ENCODE peak calls at places on chromosomes 16 and 17, in ten cellular contexts. L, G, R, O, B, T, Y, U, N and E are unnamed samples. For H3K27me3, the result is how much of the 10 kb centered on the place peaks cover.

GRCh38 chr16:66390346-66391108 is 24.0 kb downstream of the CDH5 start:
- DNase-seq in G (no peak), O (no peak), U (no peak), B (no peak), L (no peak), Y (no peak), N (no peak), R (peak), T (no peak), E (no peak)

GRCh38 chr16:84730406-84731106 is 30.8 kb downstream of the USP10 start:
- DNase-seq in N (peak), T (no peak), R (peak), U (no peak), O (peak), L (peak), B (peak), G (peak), Y (peak), E (no peak)

GRCh38 chr17:39648876-39649430 is 12.0 kb downstream of the STARD3 start:
- DNase-seq in U (no peak), R (no peak), O (no peak), N (no peak), L (no peak), Y (no peak), B (no peak), T (no peak), G (peak), E (no peak)

GRCh38 chr16:72317378-72317777 is 145.4 kb upstream of the PMFBP1 start:
- DNase-seq in O (no peak), T (no peak), G (no peak), R (no peak), L (no peak), B (no peak), Y (no peak), U (no peak), N (no peak), E (no peak)

GRCh38 chr17:68326681-68327080 is 35.4 kb downstream of the ARSG start:
- DNase-seq in Y (no peak), G (no peak), O (peak), N (no peak), T (no peak), U (no peak), R (no peak), B (peak), L (no peak), E (no peak)

GRCh38 chr17:46917041-46917440 is 5.9 kb upstream of the GOSR2 start:
- DNase-seq in U (no peak), B (no peak), Y (peak), G (no peak), T (no peak), O (no peak), L (no peak), R (no peak), N (no peak), E (no peak)

GRCh38 chr16:31224092-31224955 is 7.4 kb upstream of the PYDC1 start:
- DNase-seq in L (no peak), R (no peak), N (no peak), U (no peak), Y (no peak), G (no peak), B (no peak), T (no peak), O (no peak), E (no peak)

GRCh38 chr17:1280652-1281051 is 1.2 kb downstream of the TRARG1 start:
- DNase-seq in B (no peak), O (no peak), N (no peak), Y (no peak), G (no peak), R (no peak), U (no peak), T (no peak), L (no peak), E (no peak)

GRCh38 chr16:27441276-27441675 is 39.3 kb downstream of the IL21R start:
- DNase-seq in L (no peak), B (no peak), G (no peak), N (no peak), T (no peak), Y (no peak), R (no peak), U (peak), O (no peak), E (no peak)

GRCh38 chr16:50265716-50266336 is 525 bp upstream of the ADCY7 start:
- DNase-seq in O (no peak), R (no peak), G (no peak), L (no peak), B (no peak), N (no peak), Y (no peak), U (peak), T (no peak), E (no peak)

GRCh38 chr16:89672177-89672941 is 14.1 kb upstream of the CDK10 start:
- DNase-seq in L (no peak), O (no peak), R (no peak), U (no peak), Y (no peak), N (no peak), T (no peak), B (no peak), G (no peak), E (no peak)

GRCh38 chr17:17724307-17724921 is 43.2 kb downstream of the RAI1 start:
- DNase-seq in R (no peak), B (no peak), O (no peak), N (peak), U (peak), T (no peak), Y (no peak), L (no peak), G (no peak), E (peak)

GRCh38 chr16:87541004-87541881 is 48.4 kb upstream of the ZCCHC14 start:
- DNase-seq in N (peak), Y (peak), L (no peak), B (no peak), R (peak), U (peak), O (peak), T (no peak), G (peak), E (no peak)

GRCh38 chr17:45413498-45413923 is 19.2 kb downstream of the ARHGAP27 start:
- DNase-seq in Y (peak), N (no peak), G (no peak), B (no peak), O (no peak), R (peak), L (no peak), U (no peak), T (no peak), E (no peak)

GRCh38 chr17:10527419-10527818 is 9.1 kb upstream of the MYH1 start:
- DNase-seq in T (no peak), R (no peak), L (no peak), U (no peak), Y (no peak), B (no peak), O (no peak), G (no peak), N (no peak), E (no peak)

GRCh38 chr16:30949655-30950515 is 1.0 kb downstream of the ORAI3 start:
- DNase-seq in B (peak), G (no peak), Y (peak), L (peak), T (no peak), O (peak), U (peak), R (peak), N (no peak), E (peak)

GRCh38 chr17:79746955-79747507 is 16.3 kb downstream of the ENPP7 start:
- DNase-seq in N (no peak), R (no peak), B (no peak), L (no peak), U (no peak), G (no peak), Y (no peak), T (no peak), O (no peak), E (no peak)

GRCh38 chr16:12081048-12081404 is 104.5 kb downstream of the SNX29 start:
- DNase-seq in U (no peak), L (no peak), N (no peak), T (no peak), G (no peak), Y (no peak), O (no peak), B (no peak), R (no peak), E (no peak)

GRCh38 chr16:12975766-12976165 is 74.4 kb downstream of the SHISA9 start:
- DNase-seq in G (no peak), O (no peak), T (no peak), R (no peak), L (no peak), B (no peak), U (no peak), N (no peak), Y (no peak), E (no peak)

GRCh38 chr17:80968602-80969029 is 23.0 kb upstream of the CHMP6 start:
- DNase-seq in U (peak), B (no peak), T (no peak), L (no peak), R (peak), N (peak), G (no peak), O (no peak), Y (no peak), E (peak)

GRCh38 chr16:57882797-57883196 is 80.5 kb upstream of the KIFC3 start:
- DNase-seq in N (no peak), R (no peak), O (peak), U (no peak), B (no peak), Y (no peak), G (no peak), L (no peak), T (no peak), E (no peak)

GRCh38 chr16:82744958-82745357 is 118.2 kb downstream of the CDH13 start:
- DNase-seq in U (no peak), L (no peak), O (no peak), B (no peak), T (no peak), N (no peak), Y (no peak), G (no peak), R (no peak), E (no peak)

GRCh38 chr17:63405741-63406261 is 40.3 kb downstream of the CYB561 start:
- DNase-seq in G (peak), L (no peak), R (no peak), O (peak), T (no peak), Y (peak), B (peak), U (no peak), N (peak), E (no peak)

GRCh38 chr17:72571813-72572396 is 451.1 kb downstream of the SOX9 start:
- DNase-seq in U (no peak), O (no peak), T (no peak), R (no peak), G (no peak), L (no peak), B (no peak), Y (no peak), N (no peak), E (no peak)

GRCh38 chr16:72598696-72599095 is 426.7 kb upstream of the PMFBP1 start:
- DNase-seq in Y (no peak), B (no peak), N (no peak), L (no peak), G (no peak), O (no peak), U (no peak), R (no peak), T (no peak), E (no peak)

GRCh38 chr17:63542942-63543821 is 7.1 kb upstream of the DCAF7 start:
- DNase-seq in G (no peak), Y (peak), L (no peak), N (no peak), B (no peak), O (no peak), T (no peak), R (no peak), U (peak), E (no peak)

GRCh38 chr16:87114832-87115231 is 202.4 kb downstream of the C16orf95 start:
- DNase-seq in O (no peak), N (no peak), L (no peak), B (no peak), R (no peak), G (no peak), Y (no peak), U (no peak), T (no peak), E (no peak)

GRCh38 chr16:69131167-69131748 is 1.1 kb downstream of the CHTF8 start:
- DNase-seq in B (no peak), U (peak), R (no peak), L (no peak), T (no peak), O (peak), Y (no peak), G (no peak), N (peak), E (no peak)

GRCh38 chr16:15881794-15882379 is 6.5 kb downstream of the CEP20 start:
- DNase-seq in G (no peak), O (no peak), B (no peak), Y (no peak), L (no peak), N (no peak), R (no peak), U (no peak), T (no peak), E (no peak)

GRCh38 chr16:77898671-77899211 is 110.4 kb downstream of the VAT1L start:
- DNase-seq in B (no peak), U (no peak), T (no peak), G (peak), R (no peak), O (no peak), N (no peak), L (no peak), Y (no peak), E (no peak)

GRCh38 chr17:75240394-75241142 is 20.8 kb downstream of the GGA3 start:
- DNase-seq in B (no peak), N (peak), R (no peak), L (no peak), Y (no peak), G (no peak), O (peak), U (peak), T (no peak), E (no peak)

GRCh38 chr16:24499193-24499814 is 40.1 kb upstream of the RBBP6 start:
- DNase-seq in T (no peak), L (no peak), Y (peak), G (no peak), O (peak), U (no peak), N (peak), B (peak), R (no peak), E (no peak)

GRCh38 chr17:59837362-59838195 is 55.2 kb downstream of the TUBD1 start:
- DNase-seq in T (peak), B (peak), R (peak), Y (peak), G (peak), U (no peak), L (peak), O (peak), N (peak), E (peak)

GRCh38 chr17:32015245-32016013 is 8.2 kb downstream of the LRRC37B start:
- DNase-seq in G (no peak), R (no peak), L (no peak), N (no peak), U (no peak), O (peak), B (no peak), Y (peak), T (no peak), E (no peak)

GRCh38 chr16:66205287-66206167 is 161.0 kb upstream of the CDH5 start:
- DNase-seq in O (no peak), U (no peak), N (peak), T (no peak), B (no peak), L (peak), R (no peak), G (no peak), Y (no peak), E (no peak)

GRCh38 chr17:48150602-48151001 is 43.0 kb downstream of the SNX11 start:
- DNase-seq in N (no peak), G (no peak), L (no peak), R (no peak), B (no peak), U (no peak), Y (no peak), O (no peak), T (no peak), E (no peak)
- H3K27me3 ChIP-seq in N (under half), G (half or more), L (under half), R (under half), B (under half), U (under half), Y (under half), O (half or more), T (under half), E (under half)

DNA sequence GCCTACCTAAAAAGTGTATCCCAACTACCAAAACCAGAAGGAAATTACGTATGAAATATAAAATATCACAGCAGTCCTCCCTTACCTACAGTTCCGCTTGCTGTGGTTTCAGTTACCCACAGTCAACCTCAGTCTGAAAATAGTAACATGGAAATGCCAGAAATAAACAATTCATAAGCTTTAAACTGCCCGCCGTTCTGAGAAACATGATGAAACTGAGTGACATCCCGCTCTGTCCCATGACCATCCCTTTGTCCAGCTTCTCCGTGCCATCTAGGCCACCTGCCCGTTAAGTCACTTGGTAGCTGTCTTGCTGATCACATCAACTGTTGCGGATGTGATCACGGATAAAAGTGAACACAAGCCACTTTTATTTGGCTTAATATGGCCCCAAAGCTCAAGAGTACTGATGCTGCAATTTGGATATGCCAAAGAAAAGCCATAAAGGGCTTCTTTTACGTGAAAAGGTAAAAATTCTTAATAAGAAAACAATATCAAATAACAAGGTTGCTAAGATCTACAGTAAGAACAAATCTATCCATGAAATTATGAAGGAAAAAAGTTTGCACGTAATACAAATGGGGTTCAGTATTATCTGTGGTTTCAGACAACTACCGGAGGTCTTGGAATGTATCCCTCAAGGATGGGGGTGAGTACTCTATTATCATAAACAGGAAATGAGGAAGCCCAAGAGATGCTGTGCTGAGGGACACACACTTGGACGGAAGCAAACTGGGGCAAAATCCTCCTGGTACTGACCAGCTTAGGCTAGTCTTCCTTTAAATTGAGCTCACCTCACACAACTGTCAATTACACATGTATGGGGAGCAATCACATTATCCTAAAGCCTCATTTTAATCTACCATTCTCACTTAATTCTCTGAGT is 8.2 kb downstream of the USP22 start:
- DNase-seq in U (no peak), N (no peak), G (no peak), B (no peak), Y (peak), O (no peak), R (no peak), L (no peak), T (peak), E (no peak)
- H3K4me3 ChIP-seq in U (no peak), N (no peak), G (peak), B (no peak), Y (no peak), O (no peak), R (no peak), L (no peak), T (peak), E (peak)

GRCh38 chr17:34620458-34620857 is 41.1 kb downstream of the TMEM132E start:
- DNase-seq in T (no peak), G (no peak), L (no peak), N (no peak), U (no peak), O (no peak), Y (no peak), R (no peak), B (peak), E (no peak)
- H3K27me3 ChIP-seq in T (under half), G (under half), L (under half), N (under half), U (under half), O (under half), Y (under half), R (under half), B (under half), E (under half)

DNA sequence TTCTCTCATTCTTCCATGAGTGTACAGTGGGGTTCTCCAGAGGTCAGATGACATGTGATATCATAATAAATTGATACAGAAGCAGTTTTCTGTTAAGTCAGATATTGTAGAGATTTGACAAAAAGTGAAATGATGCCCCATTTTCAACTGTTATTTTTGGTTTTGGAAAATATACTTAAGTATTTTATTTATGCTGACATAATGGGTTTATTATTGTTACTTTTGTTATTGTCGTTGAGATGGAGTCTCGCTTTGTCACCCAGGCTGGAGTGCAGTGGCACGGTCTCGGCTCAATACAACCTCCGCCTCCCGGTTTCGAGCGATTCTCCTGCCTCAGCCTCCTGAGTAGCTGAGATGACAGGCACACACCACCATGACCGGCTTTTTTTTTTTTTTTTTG is 94.4 kb downstream of the DNAH9 start:
- DNase-seq in B (no peak), Y (no peak), U (no peak), T (no peak), R (no peak), G (no peak), O (no peak), N (no peak), L (no peak), E (no peak)
- H3K4me3 ChIP-seq in B (no peak), Y (no peak), U (no peak), T (no peak), R (no peak), G (no peak), O (no peak), N (no peak), L (no peak), E (no peak)

DNA sequence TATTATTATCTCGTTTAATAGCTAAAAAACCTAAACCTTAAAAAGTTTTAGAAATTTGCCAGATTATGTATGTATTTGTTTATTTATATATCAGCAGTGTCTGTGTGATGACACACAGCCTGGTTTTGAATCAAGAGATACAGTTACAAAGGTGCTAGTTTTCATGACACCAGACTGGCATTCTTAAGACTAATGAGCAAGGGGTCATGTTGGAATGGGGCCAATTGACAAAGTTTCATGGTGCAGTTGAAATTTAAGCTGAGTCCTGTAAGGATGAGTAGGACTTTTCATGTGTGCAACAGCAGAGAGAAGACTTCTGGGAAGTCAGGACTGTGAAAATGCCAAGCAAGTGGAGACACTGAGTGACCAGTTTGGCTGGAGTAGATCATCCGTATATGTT is 3.2 kb upstream of the KRT10 start:
- DNase-seq in L (no peak), Y (no peak), G (no peak), T (no peak), R (no peak), B (no peak), N (no peak), O (no peak), U (no peak), E (no peak)
- H3K27me3 ChIP-seq in L (under half), Y (under half), G (under half), T (under half), R (under half), B (under half), N (under half), O (under half), U (under half), E (under half)

DNA sequence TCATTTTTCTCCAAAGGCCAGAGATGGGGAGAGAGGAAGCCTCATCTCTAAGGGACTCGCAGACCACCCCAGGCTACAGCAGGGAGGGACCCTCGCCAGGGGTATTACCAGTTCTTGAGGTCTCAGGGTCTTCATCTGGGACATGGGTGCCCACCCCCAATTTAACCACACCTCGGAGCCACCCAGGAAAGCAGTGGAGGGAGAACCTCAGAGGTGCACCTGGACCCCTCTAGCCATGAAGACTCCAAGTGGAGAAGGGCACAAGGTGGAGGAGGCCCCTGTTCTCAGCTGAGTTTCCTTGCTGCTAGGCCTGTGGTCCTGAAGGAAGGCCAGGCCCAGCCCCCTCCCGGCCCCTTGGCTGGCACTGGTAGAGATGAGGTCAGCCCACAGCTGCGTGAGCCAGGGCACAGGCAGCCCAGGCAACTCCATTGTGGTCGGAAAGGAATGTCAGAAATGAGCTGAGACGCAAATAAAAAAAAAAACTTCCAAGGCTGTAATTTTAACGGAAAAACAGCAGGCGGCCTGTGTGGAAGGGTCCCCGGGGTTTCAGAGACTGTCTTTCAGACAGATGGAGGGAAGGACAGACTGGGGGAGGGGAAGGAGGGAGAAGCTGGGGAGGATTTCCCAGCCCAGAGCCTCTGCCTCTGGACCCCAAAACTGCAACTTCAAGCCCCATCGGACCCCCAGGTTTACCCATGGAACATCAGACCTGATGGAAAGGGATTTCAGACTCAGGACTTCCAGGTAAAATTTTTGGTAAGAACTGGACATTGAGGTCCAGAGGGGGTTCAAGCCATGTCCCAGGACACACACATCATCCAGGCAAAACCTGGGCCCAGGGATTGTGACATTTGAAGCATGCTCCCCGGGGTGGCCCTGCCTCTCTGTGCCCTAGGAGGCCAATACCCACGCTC is 25.5 kb upstream of the MRPS23 start:
- DNase-seq in G (peak), U (peak), L (peak), Y (no peak), R (peak), T (no peak), N (peak), O (peak), B (peak), E (no peak)
- H3K4me3 ChIP-seq in G (peak), U (no peak), L (no peak), Y (no peak), R (peak), T (no peak), N (peak), O (peak), B (no peak), E (no peak)